ENCODE peak calls at places on chromosomes 16 and 17, in seven cellular contexts. One of them, this sample, is unnamed.

GRCh38 chr17:5077781-5078105 is 524 bp upstream of the ZFP3 start:
- DNase-seq in sigmoid colon: no peak
- DNase-seq in fibroblast of mammary gland: no peak
- DNase-seq in left ventricle myocardium inferior: no peak
- DNase-seq in CD8-positive, alpha-beta T cell: no peak
- DNase-seq in thoracic aorta: no peak
- DNase-seq in fibroblast of lung: no peak
- DNase-seq in this sample: no peak

GRCh38 chr16:2904100-2904921 is 7.4 kb upstream of the FLYWCH1 start:
- DNase-seq in sigmoid colon: peak; percentile 92
- DNase-seq in fibroblast of mammary gland: peak; percentile 83
- DNase-seq in left ventricle myocardium inferior: peak; percentile 87
- DNase-seq in CD8-positive, alpha-beta T cell: peak; percentile 71
- DNase-seq in thoracic aorta: peak; percentile 47
- DNase-seq in fibroblast of lung: peak; percentile 78
- DNase-seq in this sample: peak; percentile 90

GRCh38 chr17:82493517-82493840 is 26.1 kb upstream of the FOXK2 start:
- DNase-seq in sigmoid colon: no peak
- DNase-seq in fibroblast of mammary gland: no peak
- DNase-seq in left ventricle myocardium inferior: no peak
- DNase-seq in CD8-positive, alpha-beta T cell: no peak
- DNase-seq in thoracic aorta: no peak
- DNase-seq in fibroblast of lung: peak; percentile 15
- DNase-seq in this sample: no peak

GRCh38 chr16:25257956-25258855 is 561 bp upstream of the ZKSCAN2 start:
- DNase-seq in sigmoid colon: peak; percentile 93
- DNase-seq in fibroblast of mammary gland: peak; percentile 81
- DNase-seq in left ventricle myocardium inferior: peak; percentile 76
- DNase-seq in CD8-positive, alpha-beta T cell: peak; percentile 79
- DNase-seq in thoracic aorta: peak; percentile 27
- DNase-seq in fibroblast of lung: peak; percentile 89
- DNase-seq in this sample: peak; percentile 88

GRCh38 chr16:84774810-84775209 is 45.0 kb upstream of the CRISPLD2 start:
- DNase-seq in sigmoid colon: peak; percentile 86
- DNase-seq in fibroblast of mammary gland: peak; percentile 98
- DNase-seq in left ventricle myocardium inferior: no peak
- DNase-seq in CD8-positive, alpha-beta T cell: no peak
- DNase-seq in thoracic aorta: no peak
- DNase-seq in fibroblast of lung: peak; percentile 79
- DNase-seq in this sample: peak; percentile 94

GRCh38 chr17:21376835-21377690 is 906 bp downstream of the KCNJ12 start:
- DNase-seq in sigmoid colon: no peak
- DNase-seq in fibroblast of mammary gland: peak; percentile 24
- DNase-seq in left ventricle myocardium inferior: no peak
- DNase-seq in CD8-positive, alpha-beta T cell: peak; percentile 12
- DNase-seq in thoracic aorta: no peak
- DNase-seq in fibroblast of lung: peak; percentile 44
- DNase-seq in this sample: peak; percentile 49

GRCh38 chr16:31880322-31880979 is 6.8 kb downstream of the ZNF267 start:
- DNase-seq in sigmoid colon: no peak
- DNase-seq in fibroblast of mammary gland: peak; percentile 80
- DNase-seq in left ventricle myocardium inferior: no peak
- DNase-seq in CD8-positive, alpha-beta T cell: peak; percentile 51
- DNase-seq in thoracic aorta: no peak
- DNase-seq in fibroblast of lung: peak; percentile 88
- DNase-seq in this sample: peak; percentile 89

GRCh38 chr16:19817122-19817521 is 67.5 kb downstream of the GPRC5B start:
- DNase-seq in sigmoid colon: no peak
- DNase-seq in fibroblast of mammary gland: no peak
- DNase-seq in left ventricle myocardium inferior: no peak
- DNase-seq in CD8-positive, alpha-beta T cell: no peak
- DNase-seq in thoracic aorta: no peak
- DNase-seq in fibroblast of lung: no peak
- DNase-seq in this sample: no peak

GRCh38 chr17:49699967-49700575 is 7.7 kb downstream of the SLC35B1 start:
- DNase-seq in sigmoid colon: no peak
- DNase-seq in fibroblast of mammary gland: no peak
- DNase-seq in left ventricle myocardium inferior: peak; percentile 63
- DNase-seq in CD8-positive, alpha-beta T cell: no peak
- DNase-seq in thoracic aorta: no peak
- DNase-seq in fibroblast of lung: no peak
- DNase-seq in this sample: no peak

GRCh38 chr17:49707246-49707607 is 537 bp downstream of the SLC35B1 start:
- DNase-seq in sigmoid colon: no peak
- DNase-seq in fibroblast of mammary gland: peak; percentile 14
- DNase-seq in left ventricle myocardium inferior: no peak
- DNase-seq in CD8-positive, alpha-beta T cell: peak; percentile 66
- DNase-seq in thoracic aorta: no peak
- DNase-seq in fibroblast of lung: no peak
- DNase-seq in this sample: peak; percentile 22

GRCh38 chr17:49700956-49701355 is 6.8 kb downstream of the SLC35B1 start:
- DNase-seq in sigmoid colon: no peak
- DNase-seq in fibroblast of mammary gland: no peak
- DNase-seq in left ventricle myocardium inferior: no peak
- DNase-seq in CD8-positive, alpha-beta T cell: no peak
- DNase-seq in thoracic aorta: no peak
- DNase-seq in fibroblast of lung: no peak
- DNase-seq in this sample: no peak

GRCh38 chr17:49705254-49705653 is 2.5 kb downstream of the SLC35B1 start:
- DNase-seq in sigmoid colon: no peak
- DNase-seq in fibroblast of mammary gland: no peak
- DNase-seq in left ventricle myocardium inferior: no peak
- DNase-seq in CD8-positive, alpha-beta T cell: no peak
- DNase-seq in thoracic aorta: no peak
- DNase-seq in fibroblast of lung: no peak
- DNase-seq in this sample: no peak

DNA sequence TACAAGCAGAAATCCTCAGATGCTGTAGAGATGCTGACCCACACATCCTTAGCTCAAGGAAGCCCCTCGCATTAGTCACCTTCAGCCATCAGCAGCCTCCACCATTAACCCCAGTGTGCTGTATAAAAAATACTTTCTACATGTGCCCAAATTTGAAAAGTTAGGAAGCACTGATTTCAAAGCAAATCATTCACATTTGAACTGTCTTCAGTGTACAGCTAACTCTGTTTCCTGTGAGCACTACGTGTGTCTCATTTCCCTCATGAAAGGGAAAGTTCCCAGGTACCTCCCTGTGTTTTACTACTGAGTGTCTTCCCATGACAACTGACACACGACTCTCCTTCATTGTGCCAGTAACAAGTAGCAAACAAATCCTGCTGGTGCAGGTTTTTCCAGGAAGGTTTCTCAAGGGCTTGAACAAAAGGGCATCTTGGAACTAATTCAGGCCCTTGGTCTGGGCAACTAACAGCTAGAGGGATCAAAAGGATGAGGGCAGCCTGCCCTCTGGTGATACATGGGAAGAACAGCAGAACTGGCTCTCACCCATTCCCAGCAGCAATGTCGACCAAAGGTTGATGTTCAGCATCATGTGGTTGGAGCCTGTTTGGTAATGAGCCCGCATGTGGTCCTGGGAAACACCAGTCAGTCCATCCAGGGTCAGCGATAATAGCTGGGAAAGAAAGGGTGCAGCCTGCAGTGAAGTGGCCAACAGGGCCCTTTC is 4.0 kb downstream of the SLC35B1 start:
- DNase-seq in sigmoid colon: no peak
- DNase-seq in fibroblast of mammary gland: peak; percentile 73
- DNase-seq in left ventricle myocardium inferior: no peak
- DNase-seq in CD8-positive, alpha-beta T cell: no peak
- DNase-seq in thoracic aorta: no peak
- DNase-seq in fibroblast of lung: peak; percentile 31
- DNase-seq in this sample: peak; percentile 81
- TF ChIP-seq CTCF in sigmoid colon: peak; percentile 32
- TF ChIP-seq CTCF in fibroblast of mammary gland: peak; percentile 60
- TF ChIP-seq CTCF in left ventricle myocardium inferior: peak; percentile 65
- TF ChIP-seq CTCF in CD8-positive, alpha-beta T cell: no peak
- TF ChIP-seq CTCF in thoracic aorta: peak; percentile 36
- TF ChIP-seq CTCF in fibroblast of lung: peak; percentile 44
- TF ChIP-seq CTCF in this sample: peak; percentile 77

GRCh38 chr16:4401510-4401909 is 14.9 kb downstream of the CORO7 start:
- DNase-seq in sigmoid colon: no peak
- DNase-seq in fibroblast of mammary gland: no peak
- DNase-seq in left ventricle myocardium inferior: no peak
- DNase-seq in CD8-positive, alpha-beta T cell: no peak
- DNase-seq in thoracic aorta: no peak
- DNase-seq in fibroblast of lung: no peak
- DNase-seq in this sample: no peak

GRCh38 chr16:4403133-4403949 is 13.1 kb downstream of the CORO7 start:
- DNase-seq in sigmoid colon: no peak
- DNase-seq in fibroblast of mammary gland: no peak
- DNase-seq in left ventricle myocardium inferior: no peak
- DNase-seq in CD8-positive, alpha-beta T cell: no peak
- DNase-seq in thoracic aorta: no peak
- DNase-seq in fibroblast of lung: no peak
- DNase-seq in this sample: no peak

GRCh38 chr16:4401094-4401501 is 15.3 kb downstream of the CORO7 start:
- DNase-seq in sigmoid colon: no peak
- DNase-seq in fibroblast of mammary gland: no peak
- DNase-seq in left ventricle myocardium inferior: no peak
- DNase-seq in CD8-positive, alpha-beta T cell: no peak
- DNase-seq in thoracic aorta: no peak
- DNase-seq in fibroblast of lung: no peak
- DNase-seq in this sample: no peak

GRCh38 chr16:4404247-4404966 is 12.0 kb downstream of the CORO7 start:
- DNase-seq in sigmoid colon: no peak
- DNase-seq in fibroblast of mammary gland: peak; percentile 48
- DNase-seq in left ventricle myocardium inferior: peak; percentile 32
- DNase-seq in CD8-positive, alpha-beta T cell: peak; percentile 62
- DNase-seq in thoracic aorta: no peak
- DNase-seq in fibroblast of lung: no peak
- DNase-seq in this sample: peak; percentile 70

GRCh38 chr16:4402439-4403132 is 13.8 kb downstream of the CORO7 start:
- DNase-seq in sigmoid colon: peak; percentile 92
- DNase-seq in fibroblast of mammary gland: peak; percentile 68
- DNase-seq in left ventricle myocardium inferior: peak; percentile 84
- DNase-seq in CD8-positive, alpha-beta T cell: peak; percentile 57
- DNase-seq in thoracic aorta: no peak
- DNase-seq in fibroblast of lung: peak; percentile 55
- DNase-seq in this sample: peak; percentile 80
- H3K4me3 ChIP-seq in sigmoid colon: peak overlapping the region; percentile 23
- H3K4me3 ChIP-seq in fibroblast of mammary gland: peak overlapping the region; percentile 5
- H3K4me3 ChIP-seq in left ventricle myocardium inferior: peak overlapping the region; percentile 22
- H3K4me3 ChIP-seq in CD8-positive, alpha-beta T cell: no peak overlapping the region
- H3K4me3 ChIP-seq in thoracic aorta: peak overlapping the region; percentile 54
- H3K4me3 ChIP-seq in fibroblast of lung: no peak overlapping the region
- H3K4me3 ChIP-seq in this sample: peak overlapping the region; percentile 52

GRCh38 chr16:20941635-20941926 is 41.0 kb downstream of the LYRM1 start:
- DNase-seq in sigmoid colon: no peak
- DNase-seq in fibroblast of mammary gland: no peak
- DNase-seq in left ventricle myocardium inferior: no peak
- DNase-seq in CD8-positive, alpha-beta T cell: no peak
- DNase-seq in thoracic aorta: no peak
- DNase-seq in fibroblast of lung: no peak
- DNase-seq in this sample: no peak

GRCh38 chr16:20946015-20946629 is 45.6 kb downstream of the LYRM1 start:
- DNase-seq in sigmoid colon: no peak
- DNase-seq in fibroblast of mammary gland: no peak
- DNase-seq in left ventricle myocardium inferior: no peak
- DNase-seq in CD8-positive, alpha-beta T cell: no peak
- DNase-seq in thoracic aorta: no peak
- DNase-seq in fibroblast of lung: no peak
- DNase-seq in this sample: no peak

GRCh38 chr16:20942271-20942670 is 41.7 kb downstream of the LYRM1 start:
- DNase-seq in sigmoid colon: no peak
- DNase-seq in fibroblast of mammary gland: no peak
- DNase-seq in left ventricle myocardium inferior: no peak
- DNase-seq in CD8-positive, alpha-beta T cell: no peak
- DNase-seq in thoracic aorta: no peak
- DNase-seq in fibroblast of lung: no peak
- DNase-seq in this sample: no peak

GRCh38 chr16:20940864-20941634 is 40.5 kb downstream of the LYRM1 start:
- DNase-seq in sigmoid colon: no peak
- DNase-seq in fibroblast of mammary gland: no peak
- DNase-seq in left ventricle myocardium inferior: no peak
- DNase-seq in CD8-positive, alpha-beta T cell: no peak
- DNase-seq in thoracic aorta: no peak
- DNase-seq in fibroblast of lung: no peak
- DNase-seq in this sample: no peak

DNA sequence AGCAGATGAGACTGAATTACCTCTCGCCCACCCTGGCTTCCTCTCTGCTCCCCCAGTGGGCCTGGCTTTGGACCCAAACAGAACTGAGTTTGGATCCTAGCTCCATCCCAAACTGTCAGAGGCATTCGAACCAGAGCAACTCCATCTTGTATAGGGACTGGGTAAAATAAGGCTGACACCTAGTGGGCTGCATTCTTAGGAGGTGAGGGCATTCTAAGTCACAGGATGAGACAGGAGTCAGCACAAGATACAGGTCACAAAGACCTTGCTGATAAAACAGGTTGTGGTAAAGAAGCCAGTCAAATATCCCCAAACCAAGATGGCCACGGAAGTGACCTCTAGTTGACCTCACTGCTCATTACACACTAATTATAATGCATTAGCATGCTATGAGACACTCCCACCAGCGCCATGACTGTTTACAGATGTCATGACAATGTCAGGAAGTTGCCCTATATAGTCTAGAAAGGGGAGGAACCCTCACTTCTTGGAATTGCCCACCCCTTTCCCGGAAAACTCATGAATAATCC is 44.4 kb downstream of the LYRM1 start:
- DNase-seq in sigmoid colon: no peak
- DNase-seq in fibroblast of mammary gland: peak; percentile 31
- DNase-seq in left ventricle myocardium inferior: no peak
- DNase-seq in CD8-positive, alpha-beta T cell: peak; percentile 32
- DNase-seq in thoracic aorta: no peak
- DNase-seq in fibroblast of lung: peak; percentile 65
- DNase-seq in this sample: peak; percentile 35
- TF ChIP-seq CTCF in sigmoid colon: no peak
- TF ChIP-seq CTCF in fibroblast of mammary gland: no peak
- TF ChIP-seq CTCF in left ventricle myocardium inferior: peak; percentile 18
- TF ChIP-seq CTCF in CD8-positive, alpha-beta T cell: no peak
- TF ChIP-seq CTCF in thoracic aorta: no peak
- TF ChIP-seq CTCF in fibroblast of lung: no peak
- TF ChIP-seq CTCF in this sample: no peak

GRCh38 chr17:29577009-29577777 is 8.7 kb downstream of the TP53I13 start:
- DNase-seq in sigmoid colon: no peak
- DNase-seq in fibroblast of mammary gland: no peak
- DNase-seq in left ventricle myocardium inferior: peak; percentile 11
- DNase-seq in CD8-positive, alpha-beta T cell: no peak
- DNase-seq in thoracic aorta: no peak
- DNase-seq in fibroblast of lung: no peak
- DNase-seq in this sample: no peak

GRCh38 chr17:29574732-29575510 is 6.4 kb downstream of the TP53I13 start:
- DNase-seq in sigmoid colon: peak; percentile 58
- DNase-seq in fibroblast of mammary gland: no peak
- DNase-seq in left ventricle myocardium inferior: peak; percentile 15
- DNase-seq in CD8-positive, alpha-beta T cell: no peak
- DNase-seq in thoracic aorta: no peak
- DNase-seq in fibroblast of lung: no peak
- DNase-seq in this sample: no peak

GRCh38 chr17:29577778-29578211 is 9.3 kb downstream of the TP53I13 start:
- DNase-seq in sigmoid colon: no peak
- DNase-seq in fibroblast of mammary gland: no peak
- DNase-seq in left ventricle myocardium inferior: no peak
- DNase-seq in CD8-positive, alpha-beta T cell: no peak
- DNase-seq in thoracic aorta: no peak
- DNase-seq in fibroblast of lung: peak; percentile 72
- DNase-seq in this sample: no peak

GRCh38 chr17:29575511-29576213 is 7.2 kb downstream of the TP53I13 start:
- DNase-seq in sigmoid colon: no peak
- DNase-seq in fibroblast of mammary gland: no peak
- DNase-seq in left ventricle myocardium inferior: peak; percentile 13
- DNase-seq in CD8-positive, alpha-beta T cell: no peak
- DNase-seq in thoracic aorta: no peak
- DNase-seq in fibroblast of lung: no peak
- DNase-seq in this sample: no peak

GRCh38 chr17:29576214-29577008 is 7.9 kb downstream of the TP53I13 start:
- DNase-seq in sigmoid colon: no peak
- DNase-seq in fibroblast of mammary gland: no peak
- DNase-seq in left ventricle myocardium inferior: peak; percentile 13
- DNase-seq in CD8-positive, alpha-beta T cell: no peak
- DNase-seq in thoracic aorta: no peak
- DNase-seq in fibroblast of lung: no peak
- DNase-seq in this sample: no peak
- H3K4me3 ChIP-seq in sigmoid colon: no peak overlapping the region
- H3K4me3 ChIP-seq in fibroblast of mammary gland: no peak overlapping the region
- H3K4me3 ChIP-seq in left ventricle myocardium inferior: no peak overlapping the region
- H3K4me3 ChIP-seq in CD8-positive, alpha-beta T cell: no peak overlapping the region
- H3K4me3 ChIP-seq in thoracic aorta: no peak overlapping the region
- H3K4me3 ChIP-seq in fibroblast of lung: no peak overlapping the region
- H3K4me3 ChIP-seq in this sample: no peak overlapping the region

This sample was measured in choroid plexus epithelial cell.